ENCODE peak calls at places on chromosomes 16 and 17, in seven cellular contexts. R is NCI-H345; M is stimulated activated CD4-positive, alpha-beta T cell treated with anti-CD3 and anti-CD28 coated beads, Interleukin-15, amount 100 ng/mL, for 1 hour; E is memory B cell; F is M059J; S is fibroblast of mammary gland; A is GM04504. V is an unnamed sample.

GRCh38 chr16:58678716-58679115 is 5.9 kb downstream of the SLC38A7 start:
- DNase-seq in R (no peak), M (no peak), E (no peak), F (peak), S (no peak), A (no peak), V (no peak)

GRCh38 chr16:1701216-1701878 is 4.6 kb upstream of the MAPK8IP3 start:
- DNase-seq in R (no peak), M (no peak), E (no peak), F (no peak), S (no peak), A (no peak), V (no peak)

GRCh38 chr17:19304209-19304608 is 58.3 kb downstream of the B9D1 start:
- DNase-seq in R (no peak), M (no peak), E (no peak), F (peak), S (peak), A (no peak), V (no peak)

GRCh38 chr17:38421224-38421841 is 6.9 kb upstream of the ARHGAP23 start:
- DNase-seq in R (no peak), M (no peak), E (no peak), F (no peak), S (peak), A (no peak), V (no peak)

GRCh38 chr16:2874032-2874431 is 9.0 kb upstream of the FLYWCH2 start:
- DNase-seq in R (no peak), M (no peak), E (no peak), F (no peak), S (no peak), A (no peak), V (no peak)

GRCh38 chr16:86459266-86459665 is 51.1 kb upstream of the FOXF1 start:
- DNase-seq in R (no peak), M (no peak), E (no peak), F (no peak), S (no peak), A (no peak), V (no peak)

GRCh38 chr16:4734730-4735575 is 616 bp downstream of the DNAAF8 start:
- DNase-seq in R (peak), M (peak), E (peak), F (peak), S (peak), A (peak), V (no peak)

GRCh38 chr17:36464765-36465088 is 21.8 kb upstream of the ZNHIT3 start:
- DNase-seq in R (no peak), M (no peak), E (no peak), F (no peak), S (no peak), A (no peak), V (no peak)

GRCh38 chr16:10345629-10346028 is 40.2 kb upstream of the ATF7IP2 start:
- DNase-seq in R (no peak), M (no peak), E (no peak), F (no peak), S (no peak), A (no peak), V (no peak)

GRCh38 chr16:3026003-3026378 is 2.2 kb downstream of the THOC6 start:
- DNase-seq in R (no peak), M (no peak), E (no peak), F (no peak), S (no peak), A (no peak), V (no peak)

GRCh38 chr17:1880851-1881630 is 51.2 kb downstream of the RPA1 start:
- DNase-seq in R (no peak), M (no peak), E (no peak), F (no peak), S (peak), A (no peak), V (no peak)

GRCh38 chr17:60455378-60455777 is 33.1 kb downstream of the CHCT1 start:
- DNase-seq in R (no peak), M (no peak), E (no peak), F (no peak), S (no peak), A (no peak), V (no peak)

GRCh38 chr16:70561623-70562022 is 38.0 kb downstream of the SF3B3 start:
- DNase-seq in R (no peak), M (no peak), E (no peak), F (no peak), S (no peak), A (no peak), V (no peak)

GRCh38 chr16:81315271-81316175 is 761 bp downstream of the GAN start:
- DNase-seq in R (peak), M (no peak), E (peak), F (peak), S (peak), A (no peak), V (no peak)

GRCh38 chr16:16037970-16038369 is 88.6 kb downstream of the ABCC1 start:
- DNase-seq in R (no peak), M (no peak), E (no peak), F (no peak), S (no peak), A (no peak), V (no peak)

GRCh38 chr17:45431531-45432404 is 902 bp downstream of the ARHGAP27 start:
- DNase-seq in R (peak), M (peak), E (no peak), F (peak), S (peak), A (no peak), V (no peak)

GRCh38 chr17:48258317-48258716 is 150.8 kb downstream of the SNX11 start:
- DNase-seq in R (no peak), M (no peak), E (no peak), F (no peak), S (no peak), A (no peak), V (no peak)

GRCh38 chr17:81741594-81742452 is 29.7 kb downstream of the SLC25A10 start:
- DNase-seq in R (no peak), M (no peak), E (no peak), F (no peak), S (no peak), A (no peak), V (no peak)

GRCh38 chr17:3400008-3400407 is 1.8 kb upstream of the OR1E1 start:
- DNase-seq in R (no peak), M (no peak), E (no peak), F (no peak), S (no peak), A (no peak), V (no peak)

GRCh38 chr17:20179031-20179430 is 169.9 kb downstream of the SPECC1 start:
- DNase-seq in R (no peak), M (no peak), E (no peak), F (no peak), S (no peak), A (no peak), V (no peak)

GRCh38 chr16:52482916-52483315 is 64.0 kb downstream of the TOX3 start:
- DNase-seq in R (no peak), M (no peak), E (no peak), F (no peak), S (no peak), A (no peak), V (no peak)

GRCh38 chr17:50062323-50063243 is 6.7 kb downstream of the ITGA3 start:
- DNase-seq in R (no peak), M (no peak), E (no peak), F (peak), S (peak), A (no peak), V (no peak)

GRCh38 chr16:81413245-81413990 is 31.2 kb upstream of the CMIP start:
- DNase-seq in R (no peak), M (no peak), E (no peak), F (no peak), S (no peak), A (no peak), V (no peak)

GRCh38 chr17:74452027-74452840 is 14.2 kb upstream of the CD300A start:
- DNase-seq in R (peak), M (no peak), E (no peak), F (no peak), S (peak), A (no peak), V (no peak)

GRCh38 chr16:4370570-4371480 is 823 bp upstream of the VASN start:
- DNase-seq in R (no peak), M (no peak), E (no peak), F (peak), S (peak), A (no peak), V (no peak)

GRCh38 chr17:65618516-65618915 is 57.1 kb upstream of the AXIN2 start:
- DNase-seq in R (no peak), M (no peak), E (no peak), F (no peak), S (no peak), A (no peak), V (no peak)

GRCh38 chr16:88045820-88046303 is 94.6 kb downstream of the BANP start:
- DNase-seq in R (no peak), M (no peak), E (peak), F (no peak), S (no peak), A (no peak), V (peak)

GRCh38 chr16:89253548-89254287 is 36.2 kb downstream of the ZNF778 start:
- DNase-seq in R (no peak), M (no peak), E (no peak), F (no peak), S (no peak), A (no peak), V (no peak)

GRCh38 chr17:76997981-76998531 is 129.9 kb downstream of the MGAT5B start:
- DNase-seq in R (no peak), M (peak), E (peak), F (peak), S (no peak), A (no peak), V (peak)